ENCODE peak calls at places on chromosomes 1 and 21, in five cellular contexts. P, L, R, S and T are unnamed samples. For H3K36me3, the result is how much of the 10 kb centered on the place peaks cover.

GRCh38 chr1:220825819-220826551 is 39.3 kb downstream of the MTARC1 start:
- DNase-seq in S (no peak), R (no peak), P (no peak), L (no peak), T (no peak)

GRCh38 chr1:58576727-58577675 is at the start of gene TACSTD2:
- DNase-seq in L (no peak), R (peak), S (no peak), P (no peak), T (peak)

GRCh38 chr1:50422675-50422945 is 633 bp downstream of the DMRTA2 start:
- DNase-seq in P (no peak), R (no peak), L (no peak), S (no peak), T (no peak)

GRCh38 chr21:28144089-28144488 is 848.6 kb downstream of the LTN1 start:
- DNase-seq in S (no peak), L (no peak), P (no peak), R (no peak), T (no peak)

GRCh38 chr1:180259431-180260338 is 29.6 kb downstream of the LHX4 start:
- DNase-seq in S (no peak), L (no peak), R (no peak), P (no peak), T (no peak)

GRCh38 chr1:199550384-199551067 is 477.0 kb upstream of the NR5A2 start:
- DNase-seq in S (peak), L (no peak), R (no peak), P (no peak), T (no peak)

GRCh38 chr1:84344286-84344685 is 42.8 kb downstream of the SAMD13 start:
- DNase-seq in P (no peak), S (peak), L (no peak), R (no peak), T (no peak)

GRCh38 chr21:35400233-35400939 is 351.3 kb upstream of the RUNX1 start:
- DNase-seq in S (peak), R (no peak), P (no peak), L (peak), T (no peak)

GRCh38 chr1:179296831-179297377 is 3.3 kb downstream of the SOAT1 start:
- DNase-seq in L (no peak), P (no peak), S (no peak), R (no peak), T (no peak)

GRCh38 chr1:229147086-229147485 is 123.8 kb upstream of the RAB4A start:
- DNase-seq in L (no peak), S (no peak), R (no peak), P (no peak), T (no peak)

GRCh38 chr1:63920154-63921117 is 146.6 kb downstream of the ROR1 start:
- DNase-seq in S (peak), P (no peak), R (no peak), L (no peak), T (peak)

GRCh38 chr1:20588634-20589225 is at the start of gene CDA:
- DNase-seq in P (no peak), S (no peak), R (peak), L (no peak), T (no peak)

GRCh38 chr1:200367841-200368534 is 41.8 kb downstream of the ZNF281 start:
- DNase-seq in S (peak), P (no peak), L (no peak), R (no peak), T (no peak)

GRCh38 chr1:241482761-241483250 is 36.7 kb downstream of the FH start:
- DNase-seq in S (peak), R (no peak), P (no peak), L (no peak), T (no peak)

GRCh38 chr1:44616991-44617702 is 57.1 kb downstream of the TMEM53 start:
- DNase-seq in S (peak), L (no peak), R (no peak), P (no peak), T (no peak)

GRCh38 chr1:22347854-22348760 is 103.5 kb upstream of the ZBTB40 start:
- DNase-seq in R (no peak), L (no peak), S (no peak), P (no peak), T (peak)

GRCh38 chr1:113945329-113945728 is 16.2 kb downstream of the HIPK1 start:
- DNase-seq in P (no peak), R (no peak), L (no peak), S (no peak), T (no peak)

GRCh38 chr1:94302497-94302896 is 65.1 kb upstream of the ARHGAP29 start:
- DNase-seq in S (no peak), P (no peak), L (no peak), R (no peak), T (no peak)

GRCh38 chr21:15066231-15066577 is 1.4 kb upstream of the NRIP1 start:
- DNase-seq in S (no peak), L (no peak), P (no peak), R (no peak), T (no peak)
- H3K27ac ChIP-seq in S (peak), L (peak), P (peak), R (peak), T (peak)

GRCh38 chr1:156480015-156480368 is 20.6 kb downstream of the MEF2D start:
- DNase-seq in P (no peak), L (no peak), R (no peak), S (no peak), T (no peak)
- H3K36me3 ChIP-seq in P (half or more), L (half or more), R (half or more), S (half or more), T (half or more)

GRCh38 chr1:99672500-99673213 is 26.7 kb downstream of the PALMD start:
- DNase-seq in P (no peak), S (peak), L (no peak), R (peak), T (no peak)

GRCh38 chr1:99674115-99674514 is 28.2 kb downstream of the PALMD start:
- DNase-seq in P (no peak), R (no peak), S (no peak), L (no peak), T (no peak)

GRCh38 chr1:99670583-99670982 is 24.7 kb downstream of the PALMD start:
- DNase-seq in L (no peak), P (no peak), S (no peak), R (no peak), T (no peak)

GRCh38 chr1:99673285-99673684 is 27.4 kb downstream of the PALMD start:
- DNase-seq in S (no peak), R (no peak), P (no peak), L (no peak), T (no peak)

GRCh38 chr1:99672022-99672421 is 26.1 kb downstream of the PALMD start:
- DNase-seq in R (no peak), L (no peak), P (no peak), S (no peak), T (no peak)
- H3K4me3 ChIP-seq in R (peak), L (no peak), P (no peak), S (no peak), T (no peak)

GRCh38 chr1:224651188-224651587 is 35.1 kb downstream of the CNIH3 start:
- DNase-seq in S (no peak), L (no peak), R (no peak), P (no peak), T (no peak)

GRCh38 chr1:224660074-224660473 is 44.0 kb downstream of the CNIH3 start:
- DNase-seq in R (no peak), L (no peak), S (no peak), P (no peak), T (no peak)

GRCh38 chr1:224656342-224656741 is 40.2 kb downstream of the CNIH3 start:
- DNase-seq in R (no peak), L (no peak), P (no peak), S (no peak), T (no peak)
- H3K27ac ChIP-seq in R (no peak), L (no peak), P (no peak), S (no peak), T (no peak)

GRCh38 chr1:205211839-205212241 is 338 bp upstream of the DSTYK start:
- DNase-seq in S (no peak), P (no peak), L (no peak), R (no peak), T (no peak)

GRCh38 chr1:205205055-205205454 is 6.4 kb downstream of the DSTYK start:
- DNase-seq in L (no peak), S (no peak), R (no peak), P (no peak), T (no peak)

GRCh38 chr1:205210876-205211838 is at the start of gene DSTYK:
- DNase-seq in R (peak), L (peak), S (peak), P (peak), T (peak)

GRCh38 chr1:205204552-205204951 is 7.0 kb downstream of the DSTYK start:
- DNase-seq in R (no peak), S (peak), P (no peak), L (no peak), T (no peak)

GRCh38 chr1:205208805-205209204 is 2.7 kb downstream of the DSTYK start:
- DNase-seq in R (no peak), S (no peak), P (no peak), L (no peak), T (no peak)
- H3K36me3 ChIP-seq in R (under half), S (under half), P (under half), L (under half), T (under half)

GRCh38 chr1:41484881-41485280 is 398 bp upstream of the EDN2 start:
- DNase-seq in R (no peak), P (no peak), S (no peak), L (no peak), T (no peak)
- H3K4me3 ChIP-seq in R (peak), P (no peak), S (no peak), L (no peak), T (no peak)

GRCh38 chr1:1573843-1574720 is 581 bp downstream of the SSU72 start:
- DNase-seq in L (peak), P (no peak), S (peak), R (peak), T (peak)
- H3K27ac ChIP-seq in L (peak), P (peak), S (peak), R (peak), T (peak)

GRCh38 chr1:53257454-53258081 is 19.2 kb upstream of the MAGOH start:
- DNase-seq in P (no peak), S (peak), L (no peak), R (no peak), T (no peak)
- H3K36me3 ChIP-seq in P (half or more), S (under half), L (under half), R (under half), T (under half)